ENCODE peak calls at places on chromosomes 6 and 20, in six cellular contexts. R is posterior vena cava, X is NCI-H1436 treated with DMSO at 0.1 percent for 48 hours, B is neural crest cell, Y is ovary, C is iPS DF 19.7. H is an unnamed sample.
A peak's percentile ranks its signal among the peaks of the same experiment; 100 is the strongest.

GRCh38 chr6:134589512-134589911 is 271.6 kb upstream of the SGK1 start:
- DNase-seq in R (no peak), X (no peak), C (peak; percentile 33), B (no peak), Y (no peak), H (peak; percentile 85)

GRCh38 chr6:167746377-167747151 is 80.1 kb upstream of the AFDN start:
- DNase-seq in C (no peak), Y (no peak), B (no peak), X (no peak), R (no peak), H (no peak)

GRCh38 chr6:14601490-14601889 is 483.9 kb downstream of the CD83 start:
- DNase-seq in R (no peak), C (no peak), Y (no peak), X (peak; percentile 30), B (no peak), H (no peak)

GRCh38 chr6:157092736-157093135 is 230.6 kb downstream of the TMEM242 start:
- DNase-seq in Y (no peak), X (peak; percentile 15), C (no peak), B (no peak), R (no peak), H (no peak)

GRCh38 chr6:43772571-43773049 is 2.6 kb downstream of the VEGFA start:
- DNase-seq in B (peak; percentile 39), C (no peak), X (no peak), Y (peak; percentile 47), R (peak; percentile 74), H (no peak)

GRCh38 chr6:43897571-43898302 is 127.7 kb downstream of the VEGFA start:
- DNase-seq in Y (no peak), B (no peak), R (no peak), C (no peak), X (no peak), H (no peak)

GRCh38 chr6:72911463-72912153 is 289.7 kb downstream of the KCNQ5 start:
- DNase-seq in X (no peak), C (no peak), R (no peak), Y (no peak), B (no peak), H (no peak)

GRCh38 chr6:15804461-15804784 is 141.6 kb upstream of the DTNBP1 start:
- DNase-seq in B (no peak), R (no peak), Y (no peak), C (no peak), X (no peak), H (no peak)

GRCh38 chr20:32798046-32798985 is 21.4 kb upstream of the MAPRE1 start:
- DNase-seq in B (no peak), R (no peak), C (no peak), Y (no peak), X (no peak), H (no peak)

GRCh38 chr6:132298344-132298949 is 102.8 kb downstream of the MOXD1 start:
- DNase-seq in Y (no peak), B (peak; percentile 44), R (no peak), C (no peak), X (no peak), H (no peak)

GRCh38 chr20:8454137-8454712 is 322.2 kb downstream of the PLCB1 start:
- DNase-seq in C (peak; percentile 40), B (no peak), X (no peak), Y (no peak), R (no peak), H (peak; percentile 52)

GRCh38 chr20:37384683-37385174 is 38.8 kb downstream of the SRC start:
- DNase-seq in C (no peak), B (peak; percentile 76), R (peak; percentile 91), X (no peak), Y (peak; percentile 69), H (no peak)

GRCh38 chr6:41966961-41967311 is 25.3 kb upstream of the CCND3 start:
- DNase-seq in Y (no peak), B (no peak), R (no peak), X (no peak), C (peak; percentile 57), H (peak; percentile 85)

GRCh38 chr20:43691928-43692524 is 25.1 kb downstream of the MYBL2 start:
- DNase-seq in R (no peak), X (peak; percentile 6), Y (no peak), B (peak; percentile 58), C (no peak), H (no peak)

GRCh38 chr6:127162808-127163207 is 44.3 kb downstream of the RSPO3 start:
- DNase-seq in R (no peak), B (no peak), X (no peak), C (no peak), Y (no peak), H (no peak)

GRCh38 chr6:44561832-44562496 is 174.5 kb downstream of the CDC5L start:
- DNase-seq in R (no peak), B (no peak), C (no peak), X (no peak), Y (no peak), H (no peak)

GRCh38 chr6:145809785-145810184 is 4.8 kb downstream of the FBXO30 start:
- DNase-seq in R (no peak), B (no peak), X (no peak), Y (no peak), C (no peak), H (no peak)

GRCh38 chr20:50048420-50049166 is 64.4 kb downstream of the UBE2V1 start:
- DNase-seq in Y (no peak), X (no peak), B (no peak), R (peak; percentile 89), C (no peak), H (no peak)

GRCh38 chr20:21618697-21619421 is 86.6 kb upstream of the PAX1 start:
- DNase-seq in R (no peak), B (no peak), Y (no peak), C (no peak), X (no peak), H (no peak)

GRCh38 chr6:169976301-169977081 is 225.1 kb downstream of the ERMARD start:
- DNase-seq in X (no peak), C (no peak), Y (no peak), R (peak; percentile 75), B (no peak), H (no peak)

GRCh38 chr6:13453771-13454251 is 33.6 kb downstream of the GFOD1 start:
- DNase-seq in C (no peak), Y (no peak), R (no peak), B (no peak), X (peak; percentile 31), H (peak; percentile 73)

GRCh38 chr6:165701564-165702354 is 38.7 kb upstream of the PDE10A start:
- DNase-seq in Y (no peak), B (no peak), X (no peak), R (no peak), C (no peak), H (peak; percentile 88)

GRCh38 chr6:109076421-109076820 is 18.2 kb downstream of the SESN1 start:
- DNase-seq in Y (no peak), X (no peak), C (no peak), R (no peak), B (no peak), H (no peak)

GRCh38 chr20:9838378-9839295 is at the start of gene PAK5:
- DNase-seq in Y (no peak), C (peak; percentile 80), X (peak; percentile 81), R (no peak), B (peak; percentile 81), H (peak; percentile 10)

GRCh38 chr20:59925894-59926293 is 7.5 kb downstream of the SYCP2 start:
- DNase-seq in R (no peak), B (no peak), Y (no peak), C (no peak), X (no peak), H (no peak)

GRCh38 chr6:1738682-1739081 is 129.0 kb downstream of the FOXC1 start:
- DNase-seq in Y (no peak), X (no peak), B (no peak), C (no peak), R (no peak), H (no peak)

GRCh38 chr6:5422321-5422915 is 161.1 kb downstream of the FARS2 start:
- DNase-seq in C (peak; percentile 45), R (no peak), B (no peak), Y (no peak), X (no peak), H (no peak)

GRCh38 chr6:149267513-149268043 is 49.9 kb upstream of the TAB2 start:
- DNase-seq in X (no peak), R (no peak), B (no peak), C (no peak), Y (no peak), H (no peak)

GRCh38 chr6:93474733-93475179 is 55.4 kb upstream of the EPHA7 start:
- DNase-seq in Y (no peak), R (no peak), C (no peak), B (no peak), X (no peak), H (no peak)

GRCh38 chr20:23225407-23226060 is 125.1 kb upstream of the NXT1 start:
- DNase-seq in C (no peak), R (peak; percentile 88), Y (no peak), X (no peak), B (no peak), H (no peak)

GRCh38 chr6:169075211-169075621 is 178.4 kb downstream of the THBS2 start:
- DNase-seq in X (no peak), C (no peak), Y (peak; percentile 78), R (peak; percentile 88), B (no peak), H (no peak)

GRCh38 chr6:142013286-142013685 is 119.4 kb upstream of the GJE1 start:
- DNase-seq in X (no peak), C (no peak), B (no peak), R (no peak), Y (no peak), H (peak; percentile 70)

GRCh38 chr6:160461641-160462040 is 113.5 kb downstream of the SLC22A3 start:
- DNase-seq in R (no peak), C (no peak), B (no peak), Y (no peak), X (no peak), H (no peak)

GRCh38 chr6:14516947-14517346 is 399.4 kb downstream of the CD83 start:
- DNase-seq in X (no peak), C (no peak), B (no peak), R (no peak), Y (no peak), H (no peak)

GRCh38 chr20:64219202-64219601 is 36.3 kb upstream of the PCMTD2 start:
- DNase-seq in C (no peak), R (no peak), X (no peak), Y (no peak), B (no peak), H (no peak)

GRCh38 chr20:63697868-63698545 is 1.6 kb downstream of the TNFRSF6B start:
- DNase-seq in R (peak; percentile 74), X (no peak), C (no peak), Y (no peak), B (no peak), H (no peak)

GRCh38 chr6:12034831-12035230 is 22.7 kb downstream of the HIVEP1 start:
- DNase-seq in C (no peak), R (no peak), B (no peak), X (no peak), Y (no peak), H (no peak)

GRCh38 chr6:158418501-158418900 is 106.2 kb downstream of the TULP4 start:
- DNase-seq in C (no peak), Y (no peak), X (no peak), R (no peak), B (no peak), H (no peak)

GRCh38 chr6:44268095-44268628 is 2.1 kb upstream of the TMEM151B start:
- DNase-seq in X (no peak), C (peak; percentile 89), Y (no peak), R (no peak), B (peak; percentile 60), H (no peak)